ENCODE peak calls at places on chromosomes 16 and 17, in six cellular contexts. V is mesenchymal stem cell, N is skeletal muscle cell, R is HEK293T, H is nephron progenitor cell, Q is mucosa of gallbladder. W is an unnamed sample.

GRCh38 chr16:85330694-85331188 is 218.5 kb upstream of the CIBAR2 start:
- DNase-seq in Q (no peak), N (peak), V (peak), R (peak), H (peak), W (no peak)

GRCh38 chr16:1331712-1332617 is 1.5 kb upstream of the BAIAP3 start:
- DNase-seq in H (peak), Q (peak), N (no peak), V (peak), R (no peak), W (no peak)

GRCh38 chr16:86074651-86075487 is 175.9 kb downstream of the IRF8 start:
- DNase-seq in V (peak), R (no peak), Q (no peak), H (peak), N (no peak), W (no peak)

GRCh38 chr17:60173304-60173807 is 23.6 kb downstream of the CA4 start:
- DNase-seq in Q (no peak), R (no peak), V (peak), H (no peak), N (no peak), W (no peak)

GRCh38 chr16:88653606-88654362 is 2.9 kb upstream of the CYBA start:
- DNase-seq in N (no peak), R (no peak), H (no peak), V (no peak), Q (no peak), W (no peak)

GRCh38 chr16:57615813-57616212 is 12.6 kb upstream of the ADGRG1 start:
- DNase-seq in V (no peak), H (no peak), R (no peak), N (no peak), Q (no peak), W (no peak)

GRCh38 chr16:63981639-63982038 is 1140.2 kb downstream of the CDH11 start:
- DNase-seq in V (peak), Q (no peak), H (no peak), N (no peak), R (no peak), W (no peak)

GRCh38 chr17:68578236-68578635 is 22.9 kb downstream of the FAM20A start:
- DNase-seq in V (no peak), H (no peak), Q (no peak), N (no peak), R (no peak), W (no peak)

GRCh38 chr17:78986048-78986648 is 6.4 kb upstream of the LGALS3BP start:
- DNase-seq in N (no peak), R (no peak), V (peak), H (no peak), Q (peak), W (no peak)

GRCh38 chr17:74859439-74860228 is at the start of gene GRIN2C:
- DNase-seq in H (peak), Q (no peak), V (no peak), R (peak), N (no peak), W (no peak)

GRCh38 chr17:12180644-12181261 is 160.1 kb downstream of the MAP2K4 start:
- DNase-seq in V (peak), R (peak), Q (peak), N (peak), H (peak), W (peak)